ENCODE peak calls at places on chromosomes 2 and 18, in four cellular contexts. One of them, this sample, is unnamed.
A peak's percentile ranks its signal among the peaks of the same experiment; 100 is the strongest.

GRCh38 chr2:4718777-4719176 is 973.4 kb upstream of the SOX11 start:
- DNase-seq in tibial artery: no peak
- DNase-seq in RWPE2: no peak
- DNase-seq in upper lobe of right lung: no peak
- DNase-seq in this sample: no peak

GRCh38 chr2:27720004-27720551 is 51.4 kb upstream of the MRPL33 start:
- DNase-seq in tibial artery: peak; percentile 91
- DNase-seq in RWPE2: peak; percentile 93
- DNase-seq in upper lobe of right lung: no peak
- DNase-seq in this sample: no peak

GRCh38 chr2:132884692-132885091 is 214.7 kb upstream of the LYPD1 start:
- DNase-seq in tibial artery: no peak
- DNase-seq in RWPE2: no peak
- DNase-seq in upper lobe of right lung: no peak
- DNase-seq in this sample: no peak

GRCh38 chr2:48601349-48601748 is 16.3 kb upstream of the GTF2A1L start:
- DNase-seq in tibial artery: no peak
- DNase-seq in RWPE2: no peak
- DNase-seq in upper lobe of right lung: no peak
- DNase-seq in this sample: no peak

GRCh38 chr2:179525340-179525739 is 260.7 kb upstream of the SESTD1 start:
- DNase-seq in tibial artery: no peak
- DNase-seq in RWPE2: no peak
- DNase-seq in upper lobe of right lung: no peak
- DNase-seq in this sample: no peak

GRCh38 chr18:51135795-51136194 is 61.7 kb downstream of the MEX3C start:
- DNase-seq in tibial artery: no peak
- DNase-seq in RWPE2: no peak
- DNase-seq in upper lobe of right lung: no peak
- DNase-seq in this sample: no peak

GRCh38 chr2:65466551-65466950 is 34.2 kb upstream of the SPRED2 start:
- DNase-seq in tibial artery: no peak
- DNase-seq in RWPE2: no peak
- DNase-seq in upper lobe of right lung: no peak
- DNase-seq in this sample: no peak

GRCh38 chr18:61471832-61472406 is 138.7 kb downstream of the CDH20 start:
- DNase-seq in tibial artery: no peak
- DNase-seq in RWPE2: no peak
- DNase-seq in upper lobe of right lung: no peak
- DNase-seq in this sample: no peak

GRCh38 chr18:74654637-74655036 is 57.0 kb downstream of the ZNF407 start:
- DNase-seq in tibial artery: no peak
- DNase-seq in RWPE2: no peak
- DNase-seq in upper lobe of right lung: no peak
- DNase-seq in this sample: no peak

GRCh38 chr2:30647752-30648442 is 159.3 kb downstream of the CAPN13 start:
- DNase-seq in tibial artery: no peak
- DNase-seq in RWPE2: no peak
- DNase-seq in upper lobe of right lung: no peak
- DNase-seq in this sample: no peak

GRCh38 chr2:52395912-52396311 is 1364.0 kb upstream of the NRXN1 start:
- DNase-seq in tibial artery: no peak
- DNase-seq in RWPE2: no peak
- DNase-seq in upper lobe of right lung: no peak
- DNase-seq in this sample: no peak

GRCh38 chr2:26564121-26564520 is 77.0 kb downstream of the CIB4 start:
- DNase-seq in tibial artery: peak; percentile 32
- DNase-seq in RWPE2: peak; percentile 23
- DNase-seq in upper lobe of right lung: peak; percentile 20
- DNase-seq in this sample: no peak

GRCh38 chr18:48191494-48191893 is 217.7 kb downstream of the ZBTB7C start:
- DNase-seq in tibial artery: no peak
- DNase-seq in RWPE2: no peak
- DNase-seq in upper lobe of right lung: no peak
- DNase-seq in this sample: no peak

GRCh38 chr18:49685231-49685942 is 123.5 kb downstream of the LIPG start:
- DNase-seq in tibial artery: no peak
- DNase-seq in RWPE2: no peak
- DNase-seq in upper lobe of right lung: no peak
- DNase-seq in this sample: no peak

GRCh38 chr2:216404010-216404618 is 8.2 kb upstream of the SMARCAL1 start:
- DNase-seq in tibial artery: no peak
- DNase-seq in RWPE2: no peak
- DNase-seq in upper lobe of right lung: no peak
- DNase-seq in this sample: peak; percentile 16

GRCh38 chr2:129006135-129006885 is 687.6 kb upstream of the HS6ST1 start:
- DNase-seq in tibial artery: no peak
- DNase-seq in RWPE2: no peak
- DNase-seq in upper lobe of right lung: no peak
- DNase-seq in this sample: no peak

GRCh38 chr2:43363086-43363485 is 136.7 kb upstream of the ZFP36L2 start:
- DNase-seq in tibial artery: no peak
- DNase-seq in RWPE2: no peak
- DNase-seq in upper lobe of right lung: no peak
- DNase-seq in this sample: no peak

GRCh38 chr2:54776494-54776893 is 53.0 kb downstream of the EML6 start:
- DNase-seq in tibial artery: no peak
- DNase-seq in RWPE2: no peak
- DNase-seq in upper lobe of right lung: no peak
- DNase-seq in this sample: no peak

GRCh38 chr18:9965711-9966624 is 52.2 kb downstream of the VAPA start:
- DNase-seq in tibial artery: no peak
- DNase-seq in RWPE2: no peak
- DNase-seq in upper lobe of right lung: no peak
- DNase-seq in this sample: no peak

GRCh38 chr18:59460060-59460395 is 101.0 kb upstream of the LMAN1 start:
- DNase-seq in tibial artery: no peak
- DNase-seq in RWPE2: no peak
- DNase-seq in upper lobe of right lung: no peak
- DNase-seq in this sample: no peak

GRCh38 chr2:25314514-25315315 is 27.0 kb downstream of the DNMT3A start:
- DNase-seq in tibial artery: peak; percentile 71
- DNase-seq in RWPE2: no peak
- DNase-seq in upper lobe of right lung: peak; percentile 77
- DNase-seq in this sample: peak; percentile 77

GRCh38 chr2:172864182-172864581 is 128.5 kb downstream of the RAPGEF4 start:
- DNase-seq in tibial artery: peak; percentile 69
- DNase-seq in RWPE2: no peak
- DNase-seq in upper lobe of right lung: peak; percentile 75
- DNase-seq in this sample: peak; percentile 42

DNA sequence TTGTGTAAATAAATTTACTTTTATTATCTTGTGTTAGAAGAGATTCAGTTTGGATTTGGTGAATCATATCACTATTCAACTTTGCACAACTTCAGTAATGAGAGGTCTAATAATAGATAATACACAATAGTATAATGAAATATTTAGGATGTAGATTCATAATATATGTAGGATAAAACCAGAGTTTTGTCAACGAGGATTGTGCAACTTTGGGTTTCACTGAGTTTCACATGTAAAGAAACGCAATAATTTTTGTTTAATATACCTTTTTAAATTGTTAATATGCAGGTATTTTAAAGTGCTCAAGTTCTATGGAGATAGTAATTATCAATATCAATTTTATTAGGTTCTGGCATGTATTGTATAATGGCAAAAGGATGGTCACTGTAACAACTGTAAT is 5.3 kb downstream of the CALCRL start:
- DNase-seq in tibial artery: no peak
- DNase-seq in RWPE2: no peak
- DNase-seq in upper lobe of right lung: no peak
- DNase-seq in this sample: no peak
- H3K4me1 ChIP-seq in tibial artery: no peaks in the 10 kb centered on the region
- H3K4me1 ChIP-seq in RWPE2: peaks cover 6% of the 10 kb centered on the region
- H3K4me1 ChIP-seq in upper lobe of right lung: no peaks in the 10 kb centered on the region
- H3K4me1 ChIP-seq in this sample: peaks cover 13% of the 10 kb centered on the region

GRCh38 chr18:77093584-77093983 is 39.0 kb downstream of the MBP start:
- DNase-seq in tibial artery: no peak
- DNase-seq in RWPE2: no peak
- DNase-seq in upper lobe of right lung: no peak
- DNase-seq in this sample: no peak
- H3K27ac ChIP-seq in tibial artery: no peak overlapping the region
- H3K27ac ChIP-seq in RWPE2: no peak overlapping the region
- H3K27ac ChIP-seq in upper lobe of right lung: no peak overlapping the region
- H3K27ac ChIP-seq in this sample: no peak overlapping the region

GRCh38 chr2:157174321-157174720 is 83.2 kb upstream of the GALNT5 start:
- DNase-seq in tibial artery: no peak
- DNase-seq in RWPE2: no peak
- DNase-seq in upper lobe of right lung: no peak
- DNase-seq in this sample: no peak

GRCh38 chr2:157176602-157177001 is 80.9 kb upstream of the GALNT5 start:
- DNase-seq in tibial artery: no peak
- DNase-seq in RWPE2: no peak
- DNase-seq in upper lobe of right lung: no peak
- DNase-seq in this sample: no peak

GRCh38 chr2:157172239-157172638 is 85.3 kb upstream of the GALNT5 start:
- DNase-seq in tibial artery: no peak
- DNase-seq in RWPE2: no peak
- DNase-seq in upper lobe of right lung: no peak
- DNase-seq in this sample: no peak

GRCh38 chr2:157172866-157173578 is 84.5 kb upstream of the GALNT5 start:
- DNase-seq in tibial artery: no peak
- DNase-seq in RWPE2: no peak
- DNase-seq in upper lobe of right lung: no peak
- DNase-seq in this sample: no peak

DNA sequence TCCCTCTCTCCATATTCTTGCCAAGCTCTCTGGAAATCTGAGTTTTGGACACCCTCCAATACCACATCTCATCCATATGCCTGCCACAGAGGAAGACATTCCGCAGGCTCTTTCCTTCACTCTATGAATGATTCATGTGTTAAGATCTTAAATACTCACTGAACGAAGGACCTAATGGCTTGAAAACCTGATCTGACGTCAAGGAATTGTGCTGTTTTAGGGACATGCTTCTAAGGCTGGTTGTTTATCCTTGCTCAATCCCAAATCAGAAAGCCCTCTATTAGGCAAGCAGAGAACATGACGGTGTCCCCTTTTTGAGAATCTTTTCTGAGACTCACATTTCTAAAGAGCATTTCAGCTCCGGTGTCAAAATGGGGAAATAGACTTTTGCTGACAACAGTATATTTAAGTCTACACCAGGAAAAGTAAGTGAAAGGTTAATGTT is 83.7 kb upstream of the GALNT5 start:
- DNase-seq in tibial artery: no peak
- DNase-seq in RWPE2: no peak
- DNase-seq in upper lobe of right lung: no peak
- DNase-seq in this sample: no peak
- H3K4me1 ChIP-seq in tibial artery: no peaks in the 10 kb centered on the region
- H3K4me1 ChIP-seq in RWPE2: peaks cover 32% of the 10 kb centered on the region
- H3K4me1 ChIP-seq in upper lobe of right lung: no peaks in the 10 kb centered on the region
- H3K4me1 ChIP-seq in this sample: peaks cover 15% of the 10 kb centered on the region

GRCh38 chr2:174630097-174630496 is 32.5 kb upstream of the WIPF1 start:
- DNase-seq in tibial artery: no peak
- DNase-seq in RWPE2: no peak
- DNase-seq in upper lobe of right lung: no peak
- DNase-seq in this sample: no peak
- H3K27ac ChIP-seq in tibial artery: peak overlapping the region; percentile 17
- H3K27ac ChIP-seq in RWPE2: no peak overlapping the region
- H3K27ac ChIP-seq in upper lobe of right lung: no peak overlapping the region
- H3K27ac ChIP-seq in this sample: peak overlapping the region; percentile 93

DNA sequence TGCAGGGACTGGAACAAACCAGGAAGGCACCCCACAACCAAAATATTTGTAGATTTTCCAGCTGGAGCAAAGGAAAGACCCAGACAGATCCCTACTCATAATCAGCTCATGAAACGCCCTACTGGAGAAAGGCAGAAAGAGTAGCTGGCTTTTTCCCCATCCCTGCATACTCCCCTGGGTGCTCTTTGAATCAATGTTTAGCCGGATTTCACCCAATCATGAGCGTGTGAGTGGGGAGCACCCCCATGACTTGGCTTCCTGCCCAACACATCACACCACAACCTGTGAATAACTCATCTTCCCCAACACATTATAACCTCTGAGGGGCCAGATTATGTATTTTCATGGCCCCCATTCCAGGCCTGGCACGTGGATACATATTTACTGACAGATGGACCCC is 35.1 kb upstream of the SLC14A1 start:
- DNase-seq in tibial artery: no peak
- DNase-seq in RWPE2: no peak
- DNase-seq in upper lobe of right lung: no peak
- DNase-seq in this sample: no peak
- H3K4me1 ChIP-seq in tibial artery: no peaks in the 10 kb centered on the region
- H3K4me1 ChIP-seq in RWPE2: no peaks in the 10 kb centered on the region
- H3K4me1 ChIP-seq in upper lobe of right lung: no peaks in the 10 kb centered on the region
- H3K4me1 ChIP-seq in this sample: no peaks in the 10 kb centered on the region

GRCh38 chr2:217922101-217923006 is 80.4 kb downstream of the TNS1 start:
- DNase-seq in tibial artery: peak; percentile 94
- DNase-seq in RWPE2: no peak
- DNase-seq in upper lobe of right lung: no peak
- DNase-seq in this sample: no peak

GRCh38 chr2:217920879-217921603 is 81.8 kb downstream of the TNS1 start:
- DNase-seq in tibial artery: peak; percentile 95
- DNase-seq in RWPE2: no peak
- DNase-seq in upper lobe of right lung: no peak
- DNase-seq in this sample: peak; percentile 72

GRCh38 chr2:217924346-217924901 is 78.4 kb downstream of the TNS1 start:
- DNase-seq in tibial artery: no peak
- DNase-seq in RWPE2: no peak
- DNase-seq in upper lobe of right lung: no peak
- DNase-seq in this sample: no peak

GRCh38 chr2:217919781-217920351 is 82.9 kb downstream of the TNS1 start:
- DNase-seq in tibial artery: peak; percentile 94
- DNase-seq in RWPE2: no peak
- DNase-seq in upper lobe of right lung: no peak
- DNase-seq in this sample: no peak

GRCh38 chr2:217923007-217923686 is 79.6 kb downstream of the TNS1 start:
- DNase-seq in tibial artery: no peak
- DNase-seq in RWPE2: no peak
- DNase-seq in upper lobe of right lung: no peak
- DNase-seq in this sample: no peak
- H3K27ac ChIP-seq in tibial artery: peak overlapping the region; percentile 95
- H3K27ac ChIP-seq in RWPE2: no peak overlapping the region
- H3K27ac ChIP-seq in upper lobe of right lung: peak overlapping the region; percentile 80
- H3K27ac ChIP-seq in this sample: peak overlapping the region; percentile 98

This sample was measured in heart right ventricle.